ENCODE peak calls at places on chromosomes 11 and 22, in ten cellular contexts. X is cardiac muscle cell, S is left ventricle myocardium inferior, B is A549, Q is HCT116, Y is prostate gland, E is PC-9, A is stomach, C is heart right ventricle, K is breast epithelium. H is an unnamed sample.

GRCh38 chr11:117908959-117909610 is 20.1 kb downstream of the TMPRSS13 start:
- DNase-seq in X (peak), S (no peak), B (no peak), Q (no peak), Y (no peak), E (no peak), A (no peak), C (no peak), K (no peak), H (no peak)

GRCh38 chr11:61507962-61508824 is at the start of gene LRRC10B:
- DNase-seq in X (peak), S (no peak), B (no peak), Q (peak), Y (no peak), E (peak), A (no peak), C (no peak), K (no peak), H (no peak)

GRCh38 chr11:60937144-60937527 is 12.9 kb downstream of the TMEM132A start:
- DNase-seq in X (no peak), S (no peak), B (no peak), Q (no peak), Y (no peak), E (no peak), A (no peak), C (peak), K (no peak), H (no peak)

GRCh38 chr11:61472282-61472681 is 36.3 kb upstream of the LRRC10B start:
- DNase-seq in X (no peak), S (peak), B (no peak), Q (no peak), Y (no peak), E (no peak), A (no peak), C (peak), K (no peak), H (no peak)

GRCh38 chr11:122226810-122227379 is 110.9 kb upstream of the BLID start:
- DNase-seq in X (no peak), S (no peak), B (no peak), Q (no peak), Y (no peak), E (no peak), A (no peak), C (no peak), K (no peak), H (no peak)

GRCh38 chr11:5596611-5597201 is at the start of gene TRIM6:
- DNase-seq in X (peak), S (peak), B (peak), Q (no peak), Y (peak), E (peak), A (peak), C (peak), K (peak), H (peak)

GRCh38 chr11:12285106-12285505 is 92.3 kb upstream of the PARVA start:
- DNase-seq in X (no peak), S (no peak), B (no peak), Q (no peak), Y (no peak), E (peak), A (no peak), C (no peak), K (no peak), H (no peak)

GRCh38 chr22:45207533-45207932 is 33.2 kb downstream of the KIAA0930 start:
- DNase-seq in X (no peak), S (no peak), B (no peak), Q (no peak), Y (no peak), E (no peak), A (no peak), C (no peak), K (no peak), H (no peak)

GRCh38 chr11:46120711-46121327 is 435 bp downstream of the PHF21A start:
- DNase-seq in X (peak), S (peak), B (peak), Q (no peak), Y (no peak), E (peak), A (peak), C (peak), K (peak), H (peak)

GRCh38 chr11:75389276-75389605 is 10.1 kb upstream of the RPS3 start:
- DNase-seq in X (no peak), S (no peak), B (no peak), Q (no peak), Y (no peak), E (no peak), A (no peak), C (no peak), K (no peak), H (no peak)

GRCh38 chr11:45091563-45092392 is 54.7 kb upstream of the PRDM11 start:
- DNase-seq in X (peak), S (no peak), B (no peak), Q (no peak), Y (no peak), E (peak), A (no peak), C (peak), K (peak), H (no peak)

GRCh38 chr11:124170801-124171586 is 12.2 kb upstream of the OR10D3 start:
- DNase-seq in X (no peak), S (no peak), B (no peak), Q (no peak), Y (no peak), E (no peak), A (no peak), C (no peak), K (no peak), H (no peak)

GRCh38 chr11:11849127-11849746 is 7.5 kb downstream of the USP47 start:
- DNase-seq in X (peak), S (peak), B (peak), Q (peak), Y (peak), E (peak), A (peak), C (peak), K (peak), H (peak)

GRCh38 chr11:102924851-102925380 is 30.6 kb downstream of the MMP13 start:
- DNase-seq in X (no peak), S (no peak), B (no peak), Q (no peak), Y (no peak), E (no peak), A (no peak), C (no peak), K (no peak), H (no peak)

GRCh38 chr11:1705121-1706052 is 8.4 kb downstream of the KRTAP5-6 start:
- DNase-seq in X (no peak), S (no peak), B (no peak), Q (no peak), Y (peak), E (peak), A (no peak), C (no peak), K (peak), H (no peak)

GRCh38 chr11:100735949-100736675 is 49.0 kb downstream of the ARHGAP42 start:
- DNase-seq in X (no peak), S (no peak), B (peak), Q (no peak), Y (no peak), E (peak), A (no peak), C (no peak), K (no peak), H (no peak)

GRCh38 chr11:70595452-70595851 is 197.1 kb downstream of the CTTN start:
- DNase-seq in X (no peak), S (no peak), B (no peak), Q (no peak), Y (no peak), E (no peak), A (no peak), C (no peak), K (no peak), H (no peak)

GRCh38 chr22:36237462-36238347 is 1.6 kb downstream of the APOL2 start:
- DNase-seq in X (no peak), S (no peak), B (no peak), Q (no peak), Y (no peak), E (peak), A (no peak), C (no peak), K (no peak), H (no peak)

GRCh38 chr11:11608783-11609232 is 13.0 kb downstream of the GALNT18 start:
- DNase-seq in X (no peak), S (no peak), B (no peak), Q (no peak), Y (no peak), E (no peak), A (no peak), C (no peak), K (no peak), H (peak)

GRCh38 chr11:62919476-62919875 is 1.7 kb downstream of the CHRM1 start:
- DNase-seq in X (no peak), S (no peak), B (no peak), Q (no peak), Y (no peak), E (no peak), A (no peak), C (no peak), K (no peak), H (no peak)

GRCh38 chr11:33633251-33634003 is 67.2 kb downstream of the C11orf91 start:
- DNase-seq in X (no peak), S (no peak), B (peak), Q (peak), Y (no peak), E (peak), A (no peak), C (no peak), K (no peak), H (peak)

GRCh38 chr11:70569996-70570692 is 171.8 kb downstream of the CTTN start:
- DNase-seq in X (no peak), S (no peak), B (no peak), Q (no peak), Y (no peak), E (no peak), A (no peak), C (no peak), K (no peak), H (no peak)

GRCh38 chr22:40289991-40290459 is 56.3 kb upstream of the ADSL start:
- DNase-seq in X (no peak), S (no peak), B (no peak), Q (no peak), Y (no peak), E (no peak), A (peak), C (no peak), K (no peak), H (no peak)

GRCh38 chr11:3041699-3042098 is 15.5 kb downstream of the CARS1 start:
- DNase-seq in X (no peak), S (peak), B (no peak), Q (no peak), Y (no peak), E (no peak), A (no peak), C (peak), K (peak), H (no peak)

GRCh38 chr11:47394322-47395224 is 13.8 kb upstream of the SLC39A13 start:
- DNase-seq in X (no peak), S (peak), B (no peak), Q (no peak), Y (no peak), E (no peak), A (peak), C (peak), K (no peak), H (no peak)

GRCh38 chr11:2576536-2576935 is 123.3 kb downstream of the KCNQ1OT1 start:
- DNase-seq in X (no peak), S (no peak), B (no peak), Q (no peak), Y (no peak), E (no peak), A (no peak), C (peak), K (no peak), H (no peak)

GRCh38 chr11:103215812-103216211 is 106.6 kb downstream of the DYNC2H1 start:
- DNase-seq in X (no peak), S (no peak), B (no peak), Q (no peak), Y (no peak), E (no peak), A (no peak), C (no peak), K (no peak), H (no peak)

GRCh38 chr22:23518381-23519187 is 61.5 kb downstream of the IGLL1 start:
- DNase-seq in X (no peak), S (no peak), B (no peak), Q (no peak), Y (no peak), E (no peak), A (no peak), C (no peak), K (no peak), H (no peak)

GRCh38 chr11:64096835-64097234 is 61.1 kb downstream of the FLRT1 start:
- DNase-seq in X (no peak), S (no peak), B (no peak), Q (no peak), Y (no peak), E (no peak), A (no peak), C (no peak), K (no peak), H (no peak)

DNA sequence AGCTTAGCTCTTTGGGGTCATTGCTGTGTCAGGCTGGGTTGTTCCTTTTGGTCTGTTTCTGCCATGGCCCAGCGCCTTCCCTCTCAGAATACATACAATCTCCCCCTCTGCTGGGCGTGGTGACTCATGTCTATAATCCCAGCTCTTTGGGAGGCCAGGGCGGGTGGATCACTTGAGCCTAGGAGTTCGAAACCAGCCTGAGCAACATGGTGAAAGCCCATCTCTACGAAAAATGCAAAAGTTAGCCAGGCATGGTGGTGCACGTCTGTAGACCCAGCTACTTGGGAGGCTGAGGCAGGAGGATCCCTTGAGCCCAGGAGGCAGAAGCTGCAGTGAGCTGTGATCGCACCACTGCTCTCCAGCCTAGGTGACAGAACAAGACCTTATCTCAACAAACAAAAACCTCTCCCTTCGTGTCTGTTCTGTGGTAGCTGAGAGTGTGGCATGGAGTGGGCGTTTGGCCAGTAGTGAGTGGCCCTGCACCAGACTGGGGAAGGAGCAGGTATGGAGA is 46.7 kb upstream of the RAB1B start:
- DNase-seq in X (no peak), S (no peak), B (no peak), Q (no peak), Y (no peak), E (no peak), A (no peak), C (no peak), K (no peak), H (no peak)
- TF ChIP-seq CTCF in X (no peak), S (no peak), B (no peak), Q (no peak), Y (no peak), E (no peak), A (no peak), C (no peak), K (no peak), H (no peak)

GRCh38 chr11:68004551-68005335 is 846 bp upstream of the UNC93B1 start:
- DNase-seq in X (no peak), S (no peak), B (no peak), Q (peak), Y (no peak), E (no peak), A (no peak), C (no peak), K (no peak), H (no peak)
- H3K27ac ChIP-seq in X (no peak), S (no peak), B (peak), Q (peak), Y (no peak), E (no peak), A (no peak), C (no peak), K (peak), H (peak)

GRCh38 chr11:73746701-73747100 is 14.2 kb downstream of the RAB6A start:
- DNase-seq in X (no peak), S (no peak), B (no peak), Q (no peak), Y (no peak), E (no peak), A (no peak), C (no peak), K (no peak), H (no peak)
- TF ChIP-seq CTCF in X (no peak), S (no peak), B (no peak), Q (no peak), Y (no peak), E (no peak), A (no peak), C (no peak), K (no peak), H (no peak)

DNA sequence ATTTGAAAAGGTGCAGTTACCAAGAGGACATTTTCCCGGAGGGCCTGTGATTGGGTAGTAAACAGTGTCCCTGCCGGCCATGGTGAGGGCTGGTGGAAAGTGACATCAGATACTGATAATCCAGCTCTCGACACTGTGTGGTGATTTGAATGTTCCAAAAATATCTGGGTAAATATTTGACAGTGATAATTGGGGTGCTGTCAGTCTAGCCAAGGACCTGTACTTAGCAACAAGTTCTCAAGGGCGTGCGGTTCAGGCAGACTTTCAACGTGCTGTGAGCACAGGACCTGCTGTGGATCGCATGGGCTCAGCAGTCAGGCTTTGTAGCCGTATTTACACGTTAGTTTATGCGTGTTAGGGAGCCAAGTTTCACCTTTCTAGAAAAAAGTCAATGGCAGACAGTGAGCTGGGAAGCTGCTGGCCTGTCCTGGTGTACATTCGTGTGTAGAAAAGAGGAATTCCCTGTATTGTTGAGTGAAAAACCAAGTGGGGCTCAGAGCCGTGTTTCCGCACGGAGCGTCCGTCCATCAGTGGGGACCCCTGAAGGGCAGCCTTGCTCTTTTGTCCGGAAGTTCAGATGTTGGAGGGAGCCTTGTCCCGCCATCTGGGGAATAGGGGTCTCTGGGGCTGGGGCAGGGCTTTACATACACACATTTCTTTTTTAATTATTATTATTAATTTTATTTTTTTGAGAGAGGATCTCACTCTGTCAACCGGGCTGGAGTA is 11.3 kb downstream of the TRMU start:
- DNase-seq in X (peak), S (peak), B (no peak), Q (no peak), Y (no peak), E (no peak), A (peak), C (peak), K (no peak), H (no peak)
- H3K27ac ChIP-seq in X (peak), S (peak), B (no peak), Q (no peak), Y (no peak), E (no peak), A (peak), C (peak), K (no peak), H (peak)

GRCh38 chr11:119322921-119323531 is 6.1 kb upstream of the MCAM start:
- DNase-seq in X (no peak), S (no peak), B (no peak), Q (no peak), Y (no peak), E (no peak), A (no peak), C (no peak), K (no peak), H (no peak)
- TF ChIP-seq CTCF in X (no peak), S (no peak), B (no peak), Q (no peak), Y (no peak), E (no peak), A (no peak), C (no peak), K (no peak), H (no peak)

DNA sequence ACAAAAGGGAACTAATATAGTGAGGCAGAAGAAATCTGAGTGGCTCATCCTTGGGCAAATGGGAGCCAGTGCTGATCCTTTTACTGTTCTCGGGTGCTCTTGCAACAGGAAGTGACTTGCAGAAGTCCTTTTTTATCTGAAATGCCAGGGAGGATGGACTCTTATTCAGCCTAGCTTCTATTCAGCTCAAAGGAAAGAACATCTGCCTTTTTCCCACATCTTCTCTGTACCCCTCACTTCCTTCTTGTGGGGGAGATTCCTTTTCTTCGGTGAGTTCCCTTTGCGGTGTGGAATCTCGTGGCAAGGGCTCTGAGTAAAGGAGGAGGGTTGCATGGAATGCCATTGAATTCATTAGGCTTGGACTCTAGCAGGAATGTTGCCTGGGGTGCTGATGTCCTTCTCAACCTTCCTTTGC is 76.2 kb downstream of the ZBTB16 start:
- DNase-seq in X (no peak), S (no peak), B (no peak), Q (no peak), Y (no peak), E (no peak), A (no peak), C (no peak), K (no peak), H (no peak)
- H3K27ac ChIP-seq in X (no peak), S (peak), B (no peak), Q (no peak), Y (no peak), E (no peak), A (peak), C (no peak), K (peak), H (peak)

GRCh38 chr11:109791337-109791736 is 301.9 kb upstream of the ZC3H12C start:
- DNase-seq in X (no peak), S (no peak), B (no peak), Q (no peak), Y (no peak), E (no peak), A (no peak), C (no peak), K (no peak), H (no peak)
- TF ChIP-seq CTCF in X (no peak), S (no peak), B (no peak), Q (no peak), Y (no peak), E (no peak), A (no peak), C (no peak), K (no peak), H (no peak)

H was measured in RWPE1.